ENCODE peak calls at places on chromosomes 13 and 19, in eight cellular contexts. I is GM23338, Q is HCT116, Y is HL-60, B is sigmoid colon, O is stomach, A is breast epithelium, V is SK-N-MC. X is an unnamed sample.

GRCh38 chr13:24618219-24618955 is 61.8 kb upstream of the ATP12A start:
- DNase-seq in Y (peak), V (no peak), O (peak), I (no peak), A (no peak), Q (no peak), B (no peak), X (no peak)

GRCh38 chr13:42466123-42466522 is 107.8 kb upstream of the TNFSF11 start:
- DNase-seq in Y (no peak), Q (no peak), O (no peak), I (no peak), B (no peak), V (no peak), A (no peak), X (no peak)

GRCh38 chr13:83620535-83621220 is 261.6 kb downstream of the SLITRK1 start:
- DNase-seq in A (no peak), Y (no peak), O (no peak), Q (peak), B (no peak), I (no peak), V (no peak), X (no peak)

GRCh38 chr13:66574606-66575005 is 655.5 kb downstream of the PCDH9 start:
- DNase-seq in O (no peak), B (no peak), V (no peak), A (no peak), I (no peak), Q (no peak), Y (no peak), X (no peak)

GRCh38 chr13:80132741-80133601 is 208.0 kb downstream of the SPRY2 start:
- DNase-seq in B (peak), A (no peak), O (peak), Q (no peak), V (no peak), Y (no peak), I (peak), X (no peak)

GRCh38 chr13:23466144-23467002 is 32.9 kb upstream of the SACS start:
- DNase-seq in Q (peak), A (peak), O (peak), I (peak), Y (peak), B (peak), V (peak), X (peak)

GRCh38 chr19:38679839-38680238 is 32.4 kb downstream of the ACTN4 start:
- DNase-seq in O (no peak), Y (no peak), Q (no peak), I (no peak), A (no peak), B (no peak), V (no peak), X (no peak)

GRCh38 chr19:53978975-53979801 is 12.2 kb upstream of the CACNG6 start:
- DNase-seq in I (peak), O (no peak), Q (no peak), V (no peak), A (no peak), Y (no peak), B (no peak), X (no peak)

GRCh38 chr19:58514564-58515020 is 2.8 kb upstream of the SLC27A5 start:
- DNase-seq in O (no peak), I (no peak), Y (no peak), B (no peak), V (no peak), Q (no peak), A (no peak), X (no peak)

GRCh38 chr13:33487575-33488243 is 202.2 kb upstream of the STARD13 start:
- DNase-seq in B (no peak), O (no peak), V (no peak), Y (no peak), Q (no peak), I (peak), A (no peak), X (no peak)

DNA sequence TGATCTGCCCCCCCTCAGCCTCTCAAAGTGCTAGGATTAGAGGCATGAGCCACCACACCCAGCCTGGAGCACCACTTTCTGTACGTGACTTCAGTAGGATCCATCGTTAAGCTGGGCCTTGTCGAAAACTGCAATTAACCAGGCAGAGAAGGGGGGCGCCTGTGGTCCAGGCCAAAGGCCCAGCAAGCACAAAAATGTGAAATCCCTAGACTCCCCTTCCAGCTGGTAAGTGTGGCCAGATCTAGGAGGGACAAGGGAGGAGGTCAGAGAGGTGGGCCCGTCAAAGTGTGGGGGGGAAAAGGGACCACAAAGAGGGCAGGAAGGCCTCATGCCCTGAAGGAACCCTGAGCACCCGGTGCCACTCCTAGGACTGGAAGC is 13.8 kb downstream of the DDX39A start:
- DNase-seq in I (peak), B (no peak), Y (no peak), O (no peak), A (no peak), V (no peak), Q (no peak), X (no peak)
- H3K27ac ChIP-seq in I (peak), B (peak), Y (no peak), O (peak), A (no peak), V (no peak), Q (peak), X (no peak)

DNA sequence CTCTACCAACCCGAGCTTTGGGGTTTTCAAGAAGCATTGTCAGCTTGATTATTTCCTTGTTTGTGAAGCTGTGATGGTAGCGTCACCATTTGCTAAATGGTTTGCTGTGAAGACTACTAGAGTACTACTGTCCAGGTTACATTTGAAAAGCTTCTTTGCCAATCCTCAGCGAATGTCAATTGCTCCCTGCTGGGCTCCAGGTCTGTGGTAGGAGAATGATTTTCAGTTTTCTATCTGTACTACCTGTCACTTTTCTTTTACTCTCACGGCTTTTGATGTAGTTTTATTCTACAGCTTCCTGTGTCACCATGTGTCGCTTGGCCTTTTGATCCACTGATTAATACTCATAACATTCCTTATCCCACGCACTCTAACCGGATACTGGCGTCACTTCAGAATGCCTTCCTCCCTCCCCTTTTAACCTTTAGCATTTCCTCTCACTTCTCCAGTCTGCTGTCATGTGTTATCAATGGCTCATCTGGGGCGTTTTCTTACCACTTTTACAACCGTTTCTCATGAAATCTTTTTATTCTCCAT is 7.5 kb upstream of the GPR183 start:
- DNase-seq in Q (peak), I (no peak), V (no peak), Y (no peak), O (no peak), B (no peak), A (no peak), X (no peak)
- TF ChIP-seq POLR2AphosphoS5 in Q (peak), I (no peak), V (no peak), Y (no peak), O (no peak), B (no peak), A (no peak), X (no peak)

GRCh38 chr19:1224847-1225246 is 13.0 kb downstream of the CBARP start:
- DNase-seq in O (no peak), Q (no peak), A (no peak), Y (no peak), V (no peak), I (no peak), B (no peak), X (no peak)

GRCh38 chr19:1227313-1227626 is 10.5 kb downstream of the CBARP start:
- DNase-seq in Y (no peak), Q (no peak), B (no peak), V (no peak), A (no peak), I (no peak), O (no peak), X (no peak)

GRCh38 chr19:1226522-1227312 is 11.1 kb downstream of the CBARP start:
- DNase-seq in V (no peak), O (no peak), I (no peak), Q (no peak), A (no peak), Y (no peak), B (no peak), X (no peak)

GRCh38 chr19:1225451-1226226 is 12.2 kb downstream of the CBARP start:
- DNase-seq in Y (no peak), V (no peak), B (no peak), I (no peak), O (no peak), A (no peak), Q (no peak), X (no peak)

GRCh38 chr19:1226227-1226518 is 11.6 kb downstream of the CBARP start:
- DNase-seq in I (no peak), Q (no peak), B (no peak), V (no peak), Y (no peak), O (no peak), A (no peak), X (no peak)
- H3K27ac ChIP-seq in I (no peak), Q (peak), B (no peak), V (no peak), Y (no peak), O (no peak), A (no peak), X (no peak)

GRCh38 chr19:18392417-18392816 is 5.0 kb downstream of the LRRC25 start:
- DNase-seq in V (no peak), Y (no peak), Q (no peak), O (peak), I (no peak), B (peak), A (no peak), X (no peak)
- TF ChIP-seq POLR2AphosphoS5 in V (no peak), Y (peak), Q (no peak), O (peak), I (no peak), B (no peak), A (no peak), X (no peak)

X was measured in Panc1.